ENCODE peak calls at places on chromosomes 12 and 14, in seven cellular contexts. D is IMR-90; X is cardiac fibroblast; J is CD4-positive, alpha-beta memory T cell; A is CD8-positive, alpha-beta T cell; H is left lung; W is upper lobe of right lung. Z is an unnamed sample.

GRCh38 chr14:98705826-98706225 is 566.2 kb downstream of the BCL11B start:
- DNase-seq in W (no peak), A (no peak), X (no peak), J (no peak), D (no peak), H (no peak), Z (no peak)

GRCh38 chr12:71846322-71846940 is 6.9 kb downstream of the TBC1D15 start:
- DNase-seq in H (no peak), A (no peak), D (peak; percentile 47), J (peak; percentile 39), X (peak; percentile 63), W (no peak), Z (no peak)

GRCh38 chr14:35107866-35108265 is 13.9 kb downstream of the PPP2R3C start:
- DNase-seq in H (no peak), A (no peak), W (no peak), D (peak; percentile 5), J (no peak), X (no peak), Z (no peak)

GRCh38 chr12:122523280-122523679 is 3.5 kb downstream of the RSRC2 start:
- DNase-seq in X (peak; percentile 81), A (no peak), W (no peak), D (peak; percentile 76), H (no peak), J (no peak), Z (no peak)

GRCh38 chr14:99327458-99328250 is 55.7 kb upstream of the BCL11B start:
- DNase-seq in J (no peak), D (no peak), X (no peak), H (no peak), W (peak; percentile 42), A (no peak), Z (no peak)

GRCh38 chr14:85122690-85123089 is 407.3 kb upstream of the FLRT2 start:
- DNase-seq in X (no peak), A (no peak), H (no peak), W (no peak), J (no peak), D (peak; percentile 46), Z (no peak)

GRCh38 chr14:64758711-64759554 is 54.7 kb downstream of the PLEKHG3 start:
- DNase-seq in A (no peak), W (no peak), X (peak; percentile 87), J (no peak), H (no peak), D (peak; percentile 97), Z (no peak)

GRCh38 chr12:28879379-28879778 is 269.7 kb upstream of the FAR2 start:
- DNase-seq in J (no peak), A (no peak), X (no peak), H (no peak), D (no peak), W (no peak), Z (no peak)

GRCh38 chr12:38201461-38202276 is 114.9 kb upstream of the ALG10B start:
- DNase-seq in J (no peak), D (no peak), H (peak; percentile 65), X (no peak), W (no peak), A (no peak), Z (no peak)

GRCh38 chr14:31159682-31160296 is 47.8 kb downstream of the HECTD1 start:
- DNase-seq in W (no peak), A (no peak), D (peak; percentile 57), X (peak; percentile 37), J (no peak), H (no peak), Z (no peak)

GRCh38 chr14:31261859-31262739 is 54.5 kb upstream of the HECTD1 start:
- DNase-seq in J (no peak), D (peak; percentile 63), X (peak; percentile 85), W (no peak), A (no peak), H (no peak), Z (no peak)

GRCh38 chr12:121866331-121866730 is 7.7 kb upstream of the HPD start:
- DNase-seq in J (no peak), W (no peak), X (no peak), A (no peak), D (peak; percentile 35), H (no peak), Z (no peak)

GRCh38 chr12:105741786-105742566 is 396.8 kb downstream of the NUAK1 start:
- DNase-seq in J (no peak), W (no peak), X (peak; percentile 97), D (peak; percentile 83), A (no peak), H (no peak), Z (no peak)

GRCh38 chr12:92218394-92219077 is 72.9 kb upstream of the BTG1 start:
- DNase-seq in X (no peak), W (no peak), H (no peak), A (no peak), D (no peak), J (no peak), Z (no peak)

GRCh38 chr12:128857173-128857770 is 4.0 kb downstream of the GLT1D1 start:
- DNase-seq in J (no peak), A (no peak), H (no peak), W (no peak), X (no peak), D (no peak), Z (no peak)

GRCh38 chr12:11666131-11666530 is 16.7 kb downstream of the ETV6 start:
- DNase-seq in A (no peak), W (no peak), X (no peak), D (no peak), H (no peak), J (no peak), Z (no peak)

GRCh38 chr14:52802597-52802996 is 11.2 kb upstream of the GNPNAT1 start:
- DNase-seq in W (no peak), A (no peak), J (no peak), H (no peak), X (peak; percentile 97), D (peak; percentile 92), Z (no peak)

GRCh38 chr12:123634142-123634561 is 523 bp downstream of the GTF2H3 start:
- DNase-seq in A (no peak), D (no peak), H (no peak), W (no peak), J (no peak), X (no peak), Z (no peak)

GRCh38 chr12:65705380-65705876 is 118.9 kb upstream of the HMGA2 start:
- DNase-seq in J (no peak), X (no peak), D (no peak), W (no peak), A (no peak), H (no peak), Z (no peak)

GRCh38 chr12:6368906-6369525 is 6.3 kb downstream of the SCNN1A start:
- DNase-seq in J (no peak), A (no peak), W (no peak), D (no peak), X (no peak), H (no peak), Z (no peak)

GRCh38 chr12:64016521-64016920 is 172.0 kb downstream of the SRGAP1 start:
- DNase-seq in H (no peak), W (no peak), J (no peak), D (no peak), X (no peak), A (no peak), Z (no peak)

GRCh38 chr12:1565172-1565571 is 29.2 kb downstream of the FBXL14 start:
- DNase-seq in J (no peak), H (no peak), X (no peak), D (no peak), A (no peak), W (no peak), Z (no peak)

GRCh38 chr12:1562813-1563412 is 31.5 kb downstream of the FBXL14 start:
- DNase-seq in W (no peak), J (no peak), X (peak; percentile 62), H (no peak), D (no peak), A (no peak), Z (no peak)

GRCh38 chr12:1553987-1554982 is 40.1 kb downstream of the FBXL14 start:
- DNase-seq in W (peak; percentile 47), J (no peak), H (no peak), D (no peak), X (no peak), A (no peak), Z (peak; percentile 91)

GRCh38 chr12:1560704-1561103 is 33.7 kb downstream of the FBXL14 start:
- DNase-seq in X (no peak), W (no peak), D (no peak), J (no peak), H (no peak), A (no peak), Z (no peak)

DNA sequence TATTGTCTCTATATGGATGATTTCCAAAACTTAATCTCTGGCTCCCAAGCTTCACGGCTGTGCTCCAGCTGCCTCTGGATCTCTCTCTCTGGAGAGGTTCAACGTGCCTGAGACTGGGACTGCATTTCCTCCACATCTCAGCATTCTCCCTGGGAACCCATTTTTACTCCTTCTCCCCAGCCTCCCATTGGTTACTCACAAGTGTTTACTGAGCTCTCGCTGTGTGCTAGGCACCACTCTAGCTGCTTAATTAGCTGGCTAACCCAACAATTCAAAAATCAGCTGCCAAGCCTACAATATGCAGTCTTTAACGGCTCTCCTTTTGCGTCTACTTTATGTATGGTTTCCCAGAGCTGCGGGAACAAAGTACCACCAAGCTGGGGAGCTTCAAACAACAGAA is 34.7 kb downstream of the FBXL14 start:
- DNase-seq in W (no peak), D (no peak), H (no peak), J (no peak), X (no peak), A (no peak), Z (no peak)
- H3K4me3 ChIP-seq in W (no peak overlapping the region), D (no peak overlapping the region), H (no peak overlapping the region), J (no peak overlapping the region), X (no peak overlapping the region), A (no peak overlapping the region), Z (no peak overlapping the region)

GRCh38 chr14:50756300-50756699 is 74.7 kb downstream of the NIN start:
- DNase-seq in W (no peak), A (no peak), X (no peak), H (no peak), J (no peak), D (no peak), Z (no peak)
- H3K4me3 ChIP-seq in W (no peak overlapping the region), A (no peak overlapping the region), X (no peak overlapping the region), H (no peak overlapping the region), J (no peak overlapping the region), D (no peak overlapping the region), Z (no peak overlapping the region)

GRCh38 chr14:23307687-23308644 is 1.3 kb downstream of the BCL2L2 start:
- DNase-seq in W (no peak), X (peak; percentile 35), D (peak; percentile 47), A (no peak), H (no peak), J (no peak), Z (no peak)
- H3K4me3 ChIP-seq in W (peak overlapping the region; percentile 79), X (peak overlapping the region; percentile 84), D (peak overlapping the region; percentile 87), A (no peak overlapping the region), H (peak overlapping the region; percentile 85), J (no peak overlapping the region), Z (peak overlapping the region; percentile 87)

GRCh38 chr14:61569783-61570182 is 125.5 kb upstream of the HIF1A start:
- DNase-seq in A (peak; percentile 79), X (peak; percentile 98), W (peak; percentile 76), H (peak; percentile 86), D (peak; percentile 73), J (peak; percentile 27), Z (no peak)

GRCh38 chr14:61570188-61570960 is 124.9 kb upstream of the HIF1A start:
- DNase-seq in J (no peak), X (no peak), D (peak; percentile 43), A (no peak), W (no peak), H (no peak), Z (no peak)

GRCh38 chr14:61569308-61569707 is 126.0 kb upstream of the HIF1A start:
- DNase-seq in W (no peak), H (no peak), D (no peak), J (no peak), X (no peak), A (no peak), Z (no peak)

GRCh38 chr14:61567838-61568571 is 127.3 kb upstream of the HIF1A start:
- DNase-seq in D (no peak), H (no peak), X (peak; percentile 67), A (no peak), W (no peak), J (no peak), Z (no peak)

GRCh38 chr14:61568572-61569011 is 126.7 kb upstream of the HIF1A start:
- DNase-seq in A (peak; percentile 77), X (no peak), J (peak; percentile 45), W (peak; percentile 72), H (peak; percentile 86), D (no peak), Z (peak; percentile 53)
- H3K4me3 ChIP-seq in A (peak overlapping the region; percentile 17), X (no peak overlapping the region), J (no peak overlapping the region), W (peak overlapping the region; percentile 36), H (no peak overlapping the region), D (no peak overlapping the region), Z (peak overlapping the region; percentile 46)